ENCODE peak calls at places on chromosomes 5 and 9, in six cellular contexts. W, S, F, R, Y and G are unnamed samples.
A peak's percentile ranks its signal among the peaks of the same experiment; 100 is the strongest.

GRCh38 chr5:88203977-88204735 is 64.5 kb downstream of the TMEM161B start:
- DNase-seq in W (peak; percentile 6), S (no peak), F (no peak), R (no peak), Y (no peak), G (peak; percentile 68)

GRCh38 chr5:43401827-43402226 is 10.4 kb downstream of the CCL28 start:
- DNase-seq in W (peak; percentile 13), S (no peak), F (peak; percentile 18), R (peak; percentile 15), Y (no peak), G (no peak)

GRCh38 chr5:125056641-125057345 is 310.4 kb upstream of the ZNF608 start:
- DNase-seq in W (no peak), S (peak; percentile 58), F (no peak), R (no peak), Y (no peak), G (no peak)

GRCh38 chr9:126708178-126708577 is 94.5 kb downstream of the LMX1B start:
- DNase-seq in W (no peak), S (no peak), F (no peak), R (no peak), Y (no peak), G (no peak)

GRCh38 chr5:141529002-141529401 is 40.1 kb downstream of the PCDHGC5 start:
- DNase-seq in W (peak; percentile 88), S (no peak), F (peak; percentile 56), R (peak; percentile 71), Y (peak; percentile 50), G (no peak)

GRCh38 chr5:177133845-177134652 is 476 bp downstream of the NSD1 start:
- DNase-seq in W (peak; percentile 29), S (no peak), F (peak; percentile 48), R (peak; percentile 79), Y (peak; percentile 52), G (peak; percentile 45)

GRCh38 chr9:137195525-137196220 is 4.9 kb downstream of the TPRN start:
- DNase-seq in W (no peak), S (no peak), F (no peak), R (no peak), Y (no peak), G (no peak)

GRCh38 chr5:171521219-171521633 is 101.8 kb downstream of the FGF18 start:
- DNase-seq in W (peak; percentile 92), S (no peak), F (peak; percentile 94), R (no peak), Y (no peak), G (no peak)

GRCh38 chr5:112554089-112554977 is 135.3 kb upstream of the EPB41L4A start:
- DNase-seq in W (no peak), S (no peak), F (peak; percentile 19), R (no peak), Y (no peak), G (no peak)

GRCh38 chr5:41748631-41749030 is 121.6 kb downstream of the OXCT1 start:
- DNase-seq in W (peak; percentile 50), S (no peak), F (peak; percentile 81), R (peak; percentile 88), Y (no peak), G (peak; percentile 62)

GRCh38 chr5:170216262-170216864 is 16.4 kb upstream of the C5orf58 start:
- DNase-seq in W (peak; percentile 36), S (no peak), F (peak; percentile 75), R (peak; percentile 55), Y (no peak), G (no peak)

GRCh38 chr9:93651521-93651950 is 75.2 kb downstream of the PHF2 start:
- DNase-seq in W (no peak), S (no peak), F (no peak), R (no peak), Y (peak; percentile 7), G (no peak)

GRCh38 chr9:98130576-98131228 is 11.7 kb upstream of the TRIM14 start:
- DNase-seq in W (no peak), S (no peak), F (no peak), R (no peak), Y (no peak), G (no peak)

DNA sequence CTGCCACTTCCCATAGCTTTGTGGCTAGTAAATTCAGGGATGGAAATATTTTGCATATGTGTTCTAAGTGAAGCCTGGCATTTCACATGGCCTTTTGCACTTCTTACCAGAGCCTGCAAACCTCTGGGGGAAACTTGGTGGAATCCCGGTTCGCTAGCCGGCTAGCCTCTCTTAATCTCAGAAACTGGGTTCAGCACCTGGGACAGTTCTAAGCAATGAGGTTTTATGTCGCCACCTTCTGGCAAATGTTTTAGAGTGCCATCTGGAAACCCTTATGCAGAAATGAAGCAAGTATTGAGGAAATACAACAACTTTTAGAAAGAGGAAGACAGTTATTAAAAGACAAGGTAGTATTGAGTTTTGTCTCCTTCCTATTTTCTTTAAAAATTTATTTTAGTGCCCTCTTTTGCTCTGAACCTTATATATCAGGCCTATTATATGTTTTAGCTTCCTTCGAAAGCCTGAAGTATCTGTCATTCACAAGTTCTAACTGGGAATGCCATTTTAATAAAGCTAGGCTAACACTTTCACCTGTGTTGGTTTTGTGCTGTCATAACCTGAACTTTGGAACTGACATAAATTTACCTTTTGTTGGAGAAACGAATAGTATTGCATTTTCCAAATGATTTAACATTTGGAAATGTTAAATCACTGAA is 963 bp upstream of the HTR1A start:
- DNase-seq in W (peak; percentile 52), S (no peak), F (peak; percentile 85), R (peak; percentile 75), Y (no peak), G (peak; percentile 53)
- TF ChIP-seq CTCF in W (peak; percentile 67), S (no peak), F (peak; percentile 77), R (peak; percentile 70), Y (peak; percentile 54), G (peak; percentile 44)

GRCh38 chr9:84793251-84793650 is 123.7 kb downstream of the NTRK2 start:
- DNase-seq in W (no peak), S (no peak), F (no peak), R (no peak), Y (no peak), G (no peak)
- TF ChIP-seq CTCF in W (no peak), S (no peak), F (no peak), R (no peak), Y (no peak), G (no peak)

GRCh38 chr9:22395585-22396205 is 50.9 kb upstream of the DMRTA1 start:
- DNase-seq in W (peak; percentile 2), S (no peak), F (peak; percentile 45), R (no peak), Y (no peak), G (no peak)

GRCh38 chr9:22405869-22406659 is 40.6 kb upstream of the DMRTA1 start:
- DNase-seq in W (no peak), S (no peak), F (no peak), R (no peak), Y (no peak), G (no peak)

GRCh38 chr9:22401671-22402070 is 45.0 kb upstream of the DMRTA1 start:
- DNase-seq in W (no peak), S (no peak), F (no peak), R (no peak), Y (no peak), G (no peak)
- TF ChIP-seq CTCF in W (no peak), S (no peak), F (no peak), R (no peak), Y (no peak), G (no peak)

DNA sequence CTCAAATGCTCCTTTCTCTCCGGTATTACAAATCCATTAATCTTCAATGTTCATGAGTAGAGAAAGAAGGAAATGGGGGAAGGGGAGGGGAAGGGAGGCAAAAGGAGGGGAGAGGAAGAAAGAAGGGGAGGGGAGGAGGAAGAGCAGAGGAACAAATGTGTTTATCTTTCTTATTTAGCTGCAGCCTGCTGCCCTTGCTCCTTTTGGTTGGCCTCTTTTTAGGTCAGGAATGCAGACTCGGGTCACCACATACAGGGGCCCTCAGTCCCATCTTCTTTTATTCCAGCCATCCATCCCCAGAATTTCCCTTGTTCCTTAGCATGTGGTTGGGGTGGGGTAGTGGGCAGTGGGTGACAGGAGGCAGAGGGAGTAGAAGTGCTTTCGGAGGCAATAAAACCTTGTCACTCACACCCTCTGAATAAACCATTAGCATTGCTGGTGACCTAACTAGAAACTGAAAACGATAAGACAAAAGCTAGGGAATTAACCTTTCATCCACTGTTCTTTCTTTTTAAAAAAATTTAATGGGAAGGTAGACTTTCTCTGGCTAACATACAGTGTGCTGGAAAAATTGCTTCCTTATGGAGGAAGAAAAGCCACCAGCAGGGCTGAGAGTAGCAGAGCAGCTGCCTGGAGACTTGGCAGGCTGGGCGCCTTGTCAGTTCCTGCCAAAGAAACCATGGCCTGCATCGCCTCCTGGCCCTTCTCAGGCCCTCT is 16.8 kb upstream of the PRLR start:
- DNase-seq in W (no peak), S (no peak), F (no peak), R (no peak), Y (peak; percentile 38), G (no peak)
- TF ChIP-seq CTCF in W (no peak), S (peak; percentile 11), F (no peak), R (no peak), Y (peak; percentile 27), G (no peak)

GRCh38 chr9:130598188-130598587 is 18.8 kb downstream of the FUBP3 start:
- DNase-seq in W (no peak), S (no peak), F (no peak), R (no peak), Y (no peak), G (no peak)

GRCh38 chr9:130604295-130604694 is 24.9 kb downstream of the FUBP3 start:
- DNase-seq in W (no peak), S (no peak), F (no peak), R (no peak), Y (no peak), G (no peak)

GRCh38 chr9:130599625-130600024 is 20.2 kb downstream of the FUBP3 start:
- DNase-seq in W (no peak), S (no peak), F (no peak), R (no peak), Y (no peak), G (no peak)

GRCh38 chr9:130597228-130597627 is 17.9 kb downstream of the FUBP3 start:
- DNase-seq in W (no peak), S (no peak), F (no peak), R (no peak), Y (no peak), G (no peak)

DNA sequence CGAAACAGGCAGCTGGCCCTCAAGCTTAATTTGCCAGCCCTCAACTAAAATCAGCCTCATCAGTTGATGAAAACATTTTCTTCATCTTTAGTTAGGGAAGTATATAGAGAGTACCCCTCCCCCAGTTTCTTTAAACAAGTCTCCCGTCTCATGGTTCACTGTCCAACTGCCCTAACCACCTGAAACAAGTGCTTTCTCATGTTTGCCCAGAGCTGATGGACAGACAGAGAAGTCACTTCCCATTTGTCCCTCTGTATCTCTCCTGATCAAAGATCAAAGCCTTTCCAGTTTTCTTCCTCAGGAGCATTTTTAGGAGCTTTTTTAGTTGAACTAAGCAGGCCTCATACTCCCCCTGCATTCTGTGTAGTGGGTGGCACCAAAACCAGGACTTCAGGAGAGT is 21.7 kb downstream of the FUBP3 start:
- DNase-seq in W (no peak), S (no peak), F (no peak), R (no peak), Y (no peak), G (no peak)
- TF ChIP-seq CTCF in W (no peak), S (no peak), F (no peak), R (no peak), Y (no peak), G (no peak)

DNA sequence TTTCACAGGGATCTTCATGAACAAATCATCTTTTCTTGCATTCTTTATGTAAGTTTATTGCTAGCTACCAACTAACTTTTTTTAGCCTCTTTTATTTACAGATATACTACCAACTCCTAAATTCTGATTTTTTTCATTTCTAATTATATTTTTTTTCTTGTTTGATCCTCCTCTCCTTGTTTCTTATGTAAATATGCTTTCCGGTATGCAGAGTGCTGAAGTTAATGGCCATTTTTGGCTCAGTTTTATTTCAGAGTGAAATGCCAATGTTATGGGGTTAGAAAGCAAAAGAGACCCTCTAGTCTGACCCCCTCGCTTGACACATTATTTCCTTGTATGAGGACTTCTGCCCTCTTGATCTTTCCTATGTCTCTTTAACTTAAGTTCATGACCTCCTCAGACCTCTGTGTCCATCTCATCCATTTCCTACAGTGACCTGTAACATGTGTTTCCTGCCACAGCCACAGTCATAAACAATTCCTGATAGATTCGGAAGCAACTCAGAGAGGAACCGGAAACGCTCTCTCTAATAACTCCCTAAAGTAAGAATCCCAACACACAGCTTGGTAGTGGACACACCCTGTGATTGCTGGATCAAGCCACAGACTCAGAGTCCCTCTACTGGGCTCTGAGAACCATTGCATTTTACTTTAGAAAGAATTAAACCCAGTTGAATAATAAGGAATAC is 42.9 kb upstream of the AFAP1L1 start:
- DNase-seq in W (peak; percentile 92), S (peak; percentile 49), F (peak; percentile 95), R (no peak), Y (no peak), G (no peak)
- TF ChIP-seq CTCF in W (peak; percentile 98), S (peak; percentile 86), F (peak; percentile 81), R (no peak), Y (peak; percentile 88), G (no peak)